ENCODE peak calls at places on chromosome 11, in six cellular contexts. U, V, D, W, M and L are unnamed samples.

GRCh38 chr11:34206598-34207300 is 101.3 kb downstream of the NAT10 start:
- DNase-seq in U (no peak), V (no peak), D (no peak), W (no peak), M (no peak), L (no peak)

GRCh38 chr11:721913-722811 is 16.1 kb downstream of the EPS8L2 start:
- DNase-seq in U (peak; percentile 50), V (no peak), D (no peak), W (no peak), M (no peak), L (peak; percentile 50)

GRCh38 chr11:83025267-83025704 is 46.4 kb downstream of the RAB30 start:
- DNase-seq in U (peak; percentile 53), V (peak; percentile 35), D (no peak), W (no peak), M (no peak), L (no peak)

GRCh38 chr11:108237058-108237481 is 14.2 kb downstream of the ATM start:
- DNase-seq in U (no peak), V (no peak), D (no peak), W (no peak), M (no peak), L (no peak)

GRCh38 chr11:18720811-18721575 is 5.0 kb downstream of the IGSF22 start:
- DNase-seq in U (peak; percentile 65), V (peak; percentile 79), D (peak; percentile 76), W (peak; percentile 63), M (peak; percentile 67), L (peak; percentile 66)

GRCh38 chr11:1304376-1304775 is 5.1 kb downstream of the TOLLIP start:
- DNase-seq in U (no peak), V (no peak), D (no peak), W (no peak), M (no peak), L (peak; percentile 90)

GRCh38 chr11:86477495-86478155 is 102.9 kb downstream of the CCDC81 start:
- DNase-seq in U (no peak), V (peak; percentile 90), D (no peak), W (no peak), M (peak; percentile 26), L (no peak)

GRCh38 chr11:27882066-27882697 is 181.9 kb upstream of the BDNF start:
- DNase-seq in U (no peak), V (peak; percentile 32), D (no peak), W (no peak), M (no peak), L (no peak)

GRCh38 chr11:13114566-13115465 is 105.7 kb downstream of the RASSF10 start:
- DNase-seq in U (peak; percentile 93), V (no peak), D (no peak), W (no peak), M (no peak), L (no peak)

GRCh38 chr11:119567667-119568582 is 145.0 kb upstream of the THY1 start:
- DNase-seq in U (peak; percentile 53), V (peak; percentile 97), D (peak; percentile 30), W (no peak), M (peak; percentile 79), L (no peak)

GRCh38 chr11:76794371-76795284 is 11.5 kb downstream of the TSKU start:
- DNase-seq in U (no peak), V (no peak), D (no peak), W (no peak), M (peak; percentile 2), L (peak; percentile 51)

GRCh38 chr11:79081441-79082124 is 359.2 kb downstream of the TENM4 start:
- DNase-seq in U (no peak), V (peak; percentile 93), D (no peak), W (no peak), M (no peak), L (no peak)

GRCh38 chr11:125886997-125887372 is 483 bp upstream of the HYLS1 start:
- DNase-seq in U (no peak), V (peak; percentile 74), D (no peak), W (no peak), M (peak; percentile 33), L (peak; percentile 48)

GRCh38 chr11:71988050-71988449 is 10.7 kb upstream of the IL18BP start:
- DNase-seq in U (no peak), V (no peak), D (peak; percentile 38), W (no peak), M (peak; percentile 45), L (no peak)

GRCh38 chr11:14308114-14308896 is 50.7 kb downstream of the RRAS2 start:
- DNase-seq in U (no peak), V (peak; percentile 48), D (no peak), W (no peak), M (no peak), L (no peak)

GRCh38 chr11:48019230-48019584 is 38.8 kb downstream of the PTPRJ start:
- DNase-seq in U (no peak), V (no peak), D (no peak), W (no peak), M (no peak), L (no peak)

GRCh38 chr11:56932572-56933235 is 56.0 kb upstream of the OR5AK2 start:
- DNase-seq in U (no peak), V (peak; percentile 61), D (peak; percentile 96), W (no peak), M (no peak), L (no peak)

GRCh38 chr11:1574256-1575242 is 2.5 kb upstream of the DUSP8 start:
- DNase-seq in U (peak; percentile 82), V (no peak), D (peak; percentile 23), W (no peak), M (peak; percentile 70), L (peak; percentile 61)

GRCh38 chr11:58193403-58193802 is 4.5 kb downstream of the OR9Q2 start:
- DNase-seq in U (no peak), V (no peak), D (no peak), W (no peak), M (no peak), L (no peak)

GRCh38 chr11:72860592-72860991 is 46.4 kb downstream of the ATG16L2 start:
- DNase-seq in U (no peak), V (no peak), D (peak; percentile 16), W (no peak), M (no peak), L (no peak)

GRCh38 chr11:14973621-14974020 is 1.5 kb upstream of the CALCA start:
- DNase-seq in U (no peak), V (no peak), D (peak; percentile 7), W (no peak), M (no peak), L (no peak)

GRCh38 chr11:83087035-83087434 is 15.3 kb upstream of the RAB30 start:
- DNase-seq in U (peak; percentile 39), V (peak; percentile 11), D (no peak), W (no peak), M (no peak), L (no peak)

GRCh38 chr11:61832758-61833157 is 4.7 kb downstream of the FADS2 start:
- DNase-seq in U (no peak), V (no peak), D (no peak), W (no peak), M (no peak), L (peak; percentile 74)

GRCh38 chr11:121091492-121092179 is 9.4 kb upstream of the TECTA start:
- DNase-seq in U (no peak), V (no peak), D (no peak), W (no peak), M (no peak), L (no peak)

GRCh38 chr11:3855808-3856491 is 486 bp downstream of the STIM1 start:
- DNase-seq in U (no peak), V (peak; percentile 42), D (peak; percentile 34), W (no peak), M (peak; percentile 44), L (peak; percentile 83)

GRCh38 chr11:103897156-103897555 is 139.3 kb upstream of the DDI1 start:
- DNase-seq in U (no peak), V (no peak), D (no peak), W (no peak), M (no peak), L (no peak)

GRCh38 chr11:70547386-70547785 is 149.1 kb downstream of the CTTN start:
- DNase-seq in U (no peak), V (no peak), D (no peak), W (no peak), M (no peak), L (no peak)

GRCh38 chr11:71131861-71132260 is 120.5 kb downstream of the SHANK2 start:
- DNase-seq in U (no peak), V (no peak), D (no peak), W (no peak), M (no peak), L (no peak)

GRCh38 chr11:102109896-102110760 is at the start of gene YAP1:
- DNase-seq in U (peak; percentile 26), V (peak; percentile 96), D (peak; percentile 92), W (peak; percentile 44), M (peak; percentile 72), L (peak; percentile 91)

GRCh38 chr11:83441171-83441570 is 155.0 kb upstream of the CCDC90B start:
- DNase-seq in U (no peak), V (no peak), D (no peak), W (no peak), M (no peak), L (no peak)